ENCODE peak calls at places on chromosome 7, in nine cellular contexts. U, C, W, I, X, M, K, Z and R are unnamed samples.

GRCh38 chr7:116405810-116406209 is 93.7 kb upstream of the CAV2 start:
- DNase-seq in U (no peak), C (no peak), W (no peak), I (no peak), X (no peak), M (no peak), K (no peak), Z (no peak), R (no peak)

GRCh38 chr7:158037211-158037610 is 550.4 kb downstream of the PTPRN2 start:
- DNase-seq in U (no peak), C (no peak), W (peak; percentile 9), I (no peak), X (no peak), M (no peak), K (no peak), Z (no peak), R (no peak)

GRCh38 chr7:15558747-15559146 is 3.1 kb downstream of the AGMO start:
- DNase-seq in U (peak; percentile 27), C (no peak), W (no peak), I (peak; percentile 88), X (peak; percentile 26), M (no peak), K (peak; percentile 52), Z (no peak), R (no peak)

GRCh38 chr7:13851756-13852155 is 137.7 kb downstream of the ETV1 start:
- DNase-seq in U (no peak), C (no peak), W (no peak), I (peak; percentile 62), X (peak; percentile 71), M (no peak), K (peak; percentile 61), Z (no peak), R (peak; percentile 26)

GRCh38 chr7:80018941-80019808 is 115.5 kb upstream of the GNAI1 start:
- DNase-seq in U (no peak), C (peak; percentile 63), W (no peak), I (peak; percentile 75), X (peak; percentile 14), M (peak; percentile 38), K (peak; percentile 51), Z (peak; percentile 43), R (peak; percentile 73)

GRCh38 chr7:140025241-140025640 is 37.5 kb downstream of the PARP12 start:
- DNase-seq in U (no peak), C (no peak), W (no peak), I (no peak), X (no peak), M (no peak), K (no peak), Z (no peak), R (no peak)

GRCh38 chr7:5422324-5423271 is 1.0 kb downstream of the TNRC18 start:
- DNase-seq in U (no peak), C (peak; percentile 45), W (no peak), I (peak; percentile 39), X (no peak), M (no peak), K (peak; percentile 55), Z (no peak), R (peak; percentile 38)

GRCh38 chr7:155733582-155734444 is 78.5 kb downstream of the SHH start:
- DNase-seq in U (no peak), C (no peak), W (no peak), I (no peak), X (no peak), M (no peak), K (no peak), Z (no peak), R (no peak)

GRCh38 chr7:1670894-1671875 is 1.1 kb downstream of the ELFN1 start:
- DNase-seq in U (no peak), C (no peak), W (peak; percentile 65), I (no peak), X (no peak), M (peak; percentile 14), K (no peak), Z (no peak), R (no peak)

GRCh38 chr7:1555813-1556540 is at the start of gene TMEM184A:
- DNase-seq in U (no peak), C (no peak), W (no peak), I (no peak), X (no peak), M (no peak), K (no peak), Z (peak; percentile 96), R (peak; percentile 64)

GRCh38 chr7:15603124-15603523 is 41.3 kb upstream of the AGMO start:
- DNase-seq in U (no peak), C (no peak), W (no peak), I (peak; percentile 36), X (peak; percentile 22), M (no peak), K (peak; percentile 47), Z (no peak), R (no peak)

GRCh38 chr7:22675917-22676343 is 51.1 kb upstream of the IL6 start:
- DNase-seq in U (no peak), C (no peak), W (no peak), I (peak; percentile 56), X (peak; percentile 91), M (no peak), K (peak; percentile 40), Z (no peak), R (no peak)

GRCh38 chr7:98617051-98617959 is at the start of gene NPTX2:
- DNase-seq in U (no peak), C (peak; percentile 70), W (no peak), I (peak; percentile 15), X (no peak), M (no peak), K (no peak), Z (peak; percentile 89), R (peak; percentile 53)
- TF ChIP-seq CTCF in U (no peak), C (no peak), W (no peak), I (no peak), X (no peak), M (no peak), K (no peak), Z (peak; percentile 51), R (no peak)

GRCh38 chr7:149790146-149790548 is 16.8 kb upstream of the ZNF467 start:
- DNase-seq in U (no peak), C (peak; percentile 89), W (no peak), I (no peak), X (no peak), M (no peak), K (no peak), Z (peak; percentile 73), R (peak; percentile 76)
- TF ChIP-seq CTCF in U (peak; percentile 34), C (peak; percentile 68), W (no peak), I (peak; percentile 26), X (no peak), M (peak; percentile 58), K (no peak), Z (peak; percentile 88), R (peak; percentile 53)

DNA sequence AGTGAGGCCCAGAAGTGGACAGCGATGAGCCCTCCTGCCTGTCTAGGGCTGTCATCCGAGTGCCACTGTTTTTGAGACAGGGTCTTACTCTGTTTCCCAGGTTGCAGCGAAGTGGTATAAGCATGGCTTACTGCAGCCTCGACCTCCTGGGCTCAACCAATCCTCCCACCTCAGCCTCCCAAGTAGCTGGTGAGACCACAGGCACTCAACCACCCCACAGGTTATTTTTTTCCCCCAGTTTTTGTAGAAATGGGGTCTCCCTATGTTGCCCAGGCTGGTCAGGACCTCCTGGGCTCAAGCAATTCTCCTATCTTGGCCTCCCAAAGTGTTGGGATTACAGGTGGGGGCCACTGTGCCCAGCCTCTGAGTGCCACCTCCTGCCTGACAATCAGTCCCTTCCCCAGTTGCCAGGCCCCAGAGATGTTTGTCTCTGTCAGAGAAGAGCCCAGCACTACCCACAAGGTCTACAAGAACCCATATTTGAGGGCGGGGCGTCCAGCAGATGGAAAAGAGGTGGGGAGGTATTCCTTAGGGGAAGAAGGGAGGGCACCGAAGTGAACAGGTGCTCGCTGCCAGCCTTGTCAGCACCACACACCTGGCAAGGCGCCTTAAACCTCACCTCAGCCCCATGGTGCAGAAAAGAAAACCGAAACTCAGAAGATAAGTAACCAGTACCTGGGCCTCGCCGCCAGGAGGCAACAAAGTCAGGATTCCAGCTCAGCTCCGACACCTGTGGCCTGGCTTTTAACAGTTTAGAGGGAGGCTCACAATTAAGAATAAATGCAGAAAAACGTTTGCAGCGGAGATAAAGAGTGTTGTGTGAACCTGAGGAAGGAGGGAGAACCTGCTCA is 77.4 kb upstream of the ANLN start:
- DNase-seq in U (no peak), C (peak; percentile 36), W (no peak), I (no peak), X (no peak), M (no peak), K (no peak), Z (no peak), R (no peak)
- TF ChIP-seq CTCF in U (peak; percentile 15), C (peak; percentile 54), W (no peak), I (no peak), X (no peak), M (peak; percentile 64), K (no peak), Z (no peak), R (peak; percentile 14)

GRCh38 chr7:78169992-78170391 is 371.4 kb downstream of the PHTF2 start:
- DNase-seq in U (no peak), C (no peak), W (no peak), I (no peak), X (no peak), M (no peak), K (no peak), Z (no peak), R (no peak)

GRCh38 chr7:78168869-78169268 is 370.3 kb downstream of the PHTF2 start:
- DNase-seq in U (no peak), C (no peak), W (no peak), I (no peak), X (no peak), M (no peak), K (no peak), Z (no peak), R (no peak)

GRCh38 chr7:78164459-78164858 is 365.9 kb downstream of the PHTF2 start:
- DNase-seq in U (no peak), C (no peak), W (no peak), I (no peak), X (no peak), M (no peak), K (no peak), Z (no peak), R (peak; percentile 12)

GRCh38 chr7:78165454-78165853 is 366.9 kb downstream of the PHTF2 start:
- DNase-seq in U (no peak), C (no peak), W (no peak), I (no peak), X (no peak), M (no peak), K (no peak), Z (no peak), R (no peak)

GRCh38 chr7:78167825-78168224 is 369.3 kb downstream of the PHTF2 start:
- DNase-seq in U (no peak), C (no peak), W (no peak), I (no peak), X (no peak), M (no peak), K (no peak), Z (no peak), R (no peak)
- TF ChIP-seq CTCF in U (no peak), C (no peak), W (no peak), I (no peak), X (no peak), M (no peak), K (no peak), Z (no peak), R (no peak)